ENCODE peak calls at places on chromosome 18, in ten cellular contexts. H is pancreas, L is uterus, X is colonic mucosa, E is sigmoid colon, V is lower lobe of right lung, C is tibial nerve, J is brain microvascular endothelial cell, F is GM23338, Z is hepatocyte. T is an unnamed sample.

GRCh38 chr18:50507120-50507590 is 52.7 kb upstream of the MAPK4 start:
- DNase-seq in L (peak; percentile 16), Z (peak; percentile 78), E (peak; percentile 72), V (no peak), J (peak; percentile 14), C (no peak), F (peak; percentile 84), H (no peak), X (no peak), T (peak; percentile 81)

GRCh38 chr18:79770826-79771225 is 26.9 kb upstream of the KCNG2 start:
- DNase-seq in H (no peak), J (no peak), Z (no peak), F (no peak), E (peak; percentile 62), L (no peak), C (no peak), X (no peak), V (no peak), T (no peak)

GRCh38 chr18:44731866-44732555 is 51.3 kb downstream of the SETBP1 start:
- DNase-seq in J (peak; percentile 39), E (no peak), Z (no peak), L (no peak), C (no peak), H (no peak), X (no peak), V (no peak), F (no peak), T (no peak)

GRCh38 chr18:30328839-30329238 is 713.7 kb downstream of the DSC3 start:
- DNase-seq in H (no peak), E (no peak), J (no peak), X (no peak), C (no peak), L (no peak), F (no peak), Z (no peak), V (no peak), T (no peak)

GRCh38 chr18:45780568-45780967 is 44.9 kb upstream of the SIGLEC15 start:
- DNase-seq in H (no peak), Z (no peak), L (no peak), X (no peak), J (no peak), V (no peak), F (no peak), C (no peak), E (no peak), T (no peak)

GRCh38 chr18:57844319-57844718 is 41.2 kb upstream of the ATP8B1 start:
- DNase-seq in F (no peak), V (no peak), X (peak; percentile 28), E (no peak), C (no peak), H (no peak), Z (peak; percentile 34), J (no peak), L (no peak), T (no peak)

GRCh38 chr18:45670281-45670962 is 53.6 kb upstream of the SLC14A1 start:
- DNase-seq in V (no peak), E (no peak), H (no peak), J (no peak), L (no peak), C (no peak), Z (no peak), X (no peak), F (no peak), T (no peak)

GRCh38 chr18:78603102-78603501 is 376.5 kb upstream of the SALL3 start:
- DNase-seq in C (no peak), F (no peak), X (no peak), J (no peak), H (no peak), V (no peak), E (no peak), L (no peak), Z (no peak), T (no peak)

GRCh38 chr18:21291106-21291505 is 49.1 kb downstream of the GREB1L start:
- DNase-seq in L (no peak), F (no peak), J (no peak), Z (no peak), V (no peak), E (no peak), C (no peak), H (no peak), X (no peak), T (no peak)

GRCh38 chr18:62518460-62519375 is 4.1 kb upstream of the ZCCHC2 start:
- DNase-seq in X (no peak), C (no peak), H (no peak), Z (no peak), V (no peak), L (no peak), F (no peak), J (no peak), E (no peak), T (no peak)

GRCh38 chr18:12657048-12657848 is 659 bp downstream of the SPIRE1 start:
- DNase-seq in H (peak; percentile 69), C (no peak), F (peak; percentile 50), L (peak; percentile 44), Z (peak; percentile 72), J (peak; percentile 7), E (peak; percentile 71), V (peak; percentile 64), X (no peak), T (peak; percentile 59)

GRCh38 chr18:12654971-12655370 is 2.9 kb downstream of the SPIRE1 start:
- DNase-seq in H (no peak), Z (no peak), X (no peak), J (no peak), V (no peak), F (no peak), E (no peak), C (no peak), L (no peak), T (no peak)

GRCh38 chr18:12651651-12652050 is 6.3 kb downstream of the SPIRE1 start:
- DNase-seq in V (no peak), X (no peak), E (no peak), L (no peak), F (peak; percentile 48), H (no peak), Z (no peak), J (no peak), C (no peak), T (no peak)

GRCh38 chr18:12656671-12657047 is 1.2 kb downstream of the SPIRE1 start:
- DNase-seq in Z (no peak), V (no peak), X (no peak), C (no peak), J (no peak), E (no peak), F (no peak), H (no peak), L (no peak), T (no peak)

DNA sequence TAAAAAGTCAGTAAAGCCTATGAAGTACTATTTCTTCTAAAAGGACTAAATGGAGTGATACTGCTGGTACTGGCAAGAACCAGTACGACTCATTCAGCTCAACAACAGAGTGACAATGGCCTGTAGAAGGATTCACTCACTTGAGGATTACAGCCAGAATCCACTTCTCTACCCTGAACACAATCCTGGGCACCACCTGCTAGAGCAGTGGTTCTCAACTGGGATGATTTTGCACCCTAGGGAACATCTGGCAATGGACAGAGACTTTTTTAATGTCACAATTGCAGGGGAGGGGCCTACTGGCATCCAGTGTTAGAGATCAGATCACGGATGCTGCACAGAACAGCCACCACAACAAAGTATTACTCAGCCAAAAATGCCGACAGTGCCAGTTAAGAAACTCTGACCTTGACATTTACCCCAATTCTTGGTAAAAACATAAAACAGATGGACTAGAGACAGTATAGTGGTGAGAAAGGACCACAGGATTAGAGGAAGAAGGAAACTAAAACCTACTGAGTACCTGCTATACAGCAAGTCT is 5.0 kb downstream of the SPIRE1 start:
- DNase-seq in Z (no peak), X (no peak), V (no peak), F (no peak), J (no peak), E (no peak), H (no peak), C (no peak), L (no peak), T (peak; percentile 60)
- H3K27ac ChIP-seq in Z (no peak overlapping the region), X (no peak overlapping the region), V (no peak overlapping the region), F (no peak overlapping the region), J (no peak overlapping the region), E (no peak overlapping the region), H (no peak overlapping the region), C (peak overlapping the region; percentile 75), L (no peak overlapping the region), T (no peak overlapping the region)

DNA sequence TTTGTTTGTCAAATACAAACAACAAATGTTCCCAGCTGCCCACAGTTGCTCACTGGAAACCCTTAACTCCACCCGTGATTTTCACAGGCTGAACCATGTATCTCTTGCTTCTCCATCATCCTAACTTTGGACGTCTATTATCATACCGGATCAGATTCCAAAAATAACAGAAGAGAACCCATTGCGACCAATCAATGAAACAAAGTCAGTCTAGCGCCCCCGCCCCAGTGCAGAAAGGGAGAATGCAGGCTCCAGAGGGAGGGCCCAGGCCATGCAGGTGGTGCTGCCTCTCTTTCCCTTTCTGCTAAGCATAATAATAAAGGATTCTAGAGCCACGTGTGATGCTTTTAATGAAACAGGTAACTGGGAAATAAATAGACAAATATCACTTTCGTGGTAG is 24.1 kb downstream of the COLEC12 start:
- DNase-seq in J (no peak), H (no peak), V (no peak), X (no peak), F (peak; percentile 41), C (no peak), L (no peak), Z (no peak), E (no peak), T (no peak)
- TF ChIP-seq CTCF in J (peak; percentile 30), H (no peak), V (no peak), X (no peak), F (peak; percentile 50), C (no peak), L (no peak), Z (no peak), E (no peak), T (no peak)

DNA sequence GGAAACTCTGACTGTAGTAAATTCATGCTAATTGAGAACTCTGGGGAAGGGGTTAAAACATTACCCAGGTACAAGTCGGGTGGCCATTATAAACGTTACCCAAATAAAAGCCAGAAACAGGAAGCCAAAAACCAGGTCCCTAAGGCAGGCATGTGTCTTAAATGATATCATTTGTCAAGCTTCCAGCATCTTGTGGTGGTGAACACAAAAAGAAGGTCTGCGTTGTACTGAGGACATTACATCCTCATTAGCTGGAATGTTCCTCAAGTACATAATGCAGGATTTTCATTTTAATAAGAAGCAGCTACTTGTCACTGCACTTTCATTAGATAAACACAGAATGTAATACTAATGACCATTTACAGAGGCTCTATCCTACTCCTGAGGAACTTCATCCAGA is 10.9 kb downstream of the PTGR3 start:
- DNase-seq in Z (no peak), E (no peak), H (no peak), X (no peak), V (no peak), L (no peak), J (no peak), F (no peak), C (no peak), T (peak; percentile 50)
- H3K27ac ChIP-seq in Z (no peak overlapping the region), E (peak overlapping the region; percentile 98), H (no peak overlapping the region), X (no peak overlapping the region), V (no peak overlapping the region), L (no peak overlapping the region), J (no peak overlapping the region), F (no peak overlapping the region), C (no peak overlapping the region), T (no peak overlapping the region)

DNA sequence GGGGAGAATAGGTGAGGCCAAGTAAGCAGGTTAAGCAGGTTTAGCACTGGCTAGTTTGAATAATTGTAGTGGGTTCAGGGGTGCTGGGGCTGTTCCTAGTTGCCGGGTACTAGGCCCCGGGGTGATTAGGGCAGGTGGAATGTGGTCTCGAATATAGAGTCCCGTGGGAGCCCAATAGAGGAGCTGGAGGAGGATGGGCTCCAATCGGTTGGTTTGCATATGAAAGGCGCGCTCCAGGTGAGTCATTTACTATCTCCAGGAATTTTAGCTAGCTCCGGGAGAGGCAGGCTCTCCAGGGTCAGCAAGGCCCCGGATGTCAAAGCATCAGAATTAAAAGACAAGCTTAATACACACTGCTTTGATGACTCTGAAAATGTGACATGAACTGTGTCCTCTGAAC is 304.0 kb downstream of the ZNF521 start:
- DNase-seq in V (no peak), C (no peak), L (no peak), E (no peak), Z (peak; percentile 20), F (peak; percentile 95), H (no peak), J (no peak), X (no peak), T (no peak)
- TF ChIP-seq CTCF in V (no peak), C (no peak), L (no peak), E (no peak), Z (no peak), F (no peak), H (no peak), J (no peak), X (no peak), T (no peak)

T was measured in cardiac muscle cell.